ENCODE peak calls at places on chromosomes 1 and 21, in seven cellular contexts. S, I, G, N, R, E and A are unnamed samples.

GRCh38 chr1:159932296-159933285 is 7.3 kb upstream of the TAGLN2 start:
- DNase-seq in S (no peak), N (peak), R (no peak), I (no peak), G (no peak), E (no peak), A (no peak)

GRCh38 chr1:4726620-4727341 is 72.4 kb downstream of the AJAP1 start:
- DNase-seq in G (no peak), E (no peak), R (no peak), N (no peak), S (no peak), I (no peak), A (no peak)

GRCh38 chr21:42520628-42521253 is 7.1 kb downstream of the SLC37A1 start:
- DNase-seq in G (no peak), E (peak), I (no peak), R (no peak), N (no peak), S (no peak), A (no peak)

GRCh38 chr1:116128669-116129068 is 17.5 kb downstream of the MAB21L3 start:
- DNase-seq in R (no peak), I (no peak), N (no peak), G (no peak), E (no peak), S (no peak), A (no peak)

GRCh38 chr1:198529414-198529813 is 11.1 kb downstream of the ATP6V1G3 start:
- DNase-seq in R (no peak), I (no peak), G (no peak), S (no peak), E (no peak), N (peak), A (no peak)

GRCh38 chr1:154623358-154623757 is 15.4 kb upstream of the ADAR start:
- DNase-seq in G (no peak), R (no peak), I (no peak), E (no peak), S (no peak), N (no peak), A (no peak)

GRCh38 chr1:34268311-34269042 is 91.8 kb downstream of the C1orf94 start:
- DNase-seq in I (no peak), R (no peak), N (peak), G (no peak), S (no peak), E (no peak), A (no peak)

GRCh38 chr1:168053681-168054080 is 83.0 kb downstream of the GPR161 start:
- DNase-seq in N (no peak), I (no peak), E (peak), S (no peak), G (no peak), R (no peak), A (no peak)

DNA sequence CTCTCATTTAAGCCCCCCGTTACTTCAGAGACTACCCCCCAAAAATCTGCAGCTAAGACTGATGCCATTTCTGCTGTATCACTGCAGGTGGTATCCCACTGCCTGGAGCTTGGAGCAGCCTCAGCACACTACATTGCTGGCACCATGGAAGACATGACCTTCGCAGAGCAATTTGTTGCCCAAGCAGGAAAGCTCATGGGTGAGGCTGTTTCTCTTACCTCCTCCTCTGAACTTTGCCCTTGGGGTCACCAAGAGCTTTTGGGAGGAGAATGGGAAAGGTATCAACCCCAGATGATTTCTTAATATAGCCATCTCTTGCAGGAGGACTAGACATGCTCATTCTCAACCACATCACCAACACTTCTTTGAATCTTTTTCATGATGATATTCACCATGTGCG is 2.0 kb downstream of the HSD11B1 start:
- DNase-seq in N (no peak), S (no peak), I (no peak), R (no peak), G (no peak), E (no peak), A (no peak)
- H3K27ac ChIP-seq in N (no peak), S (no peak), I (no peak), R (no peak), G (no peak), E (no peak), A (no peak)

GRCh38 chr1:111769517-111770146 is 13.9 kb downstream of the DDX20 start:
- DNase-seq in G (peak), I (no peak), S (peak), E (no peak), R (peak), N (peak), A (peak)
- TF ChIP-seq POLR2A in G (no peak), I (no peak), S (no peak), E (no peak), R (no peak), N (no peak), A (no peak)

GRCh38 chr1:89199515-89199914 is 773 bp upstream of the GBP4 start:
- DNase-seq in N (no peak), R (no peak), S (no peak), E (no peak), I (no peak), G (no peak), A (no peak)

GRCh38 chr1:89198500-89199072 is at the start of gene GBP4:
- DNase-seq in I (no peak), R (peak), N (peak), G (peak), E (peak), S (peak), A (peak)

GRCh38 chr1:89203166-89203565 is 4.4 kb upstream of the GBP4 start:
- DNase-seq in I (no peak), E (no peak), S (no peak), R (no peak), G (no peak), N (no peak), A (no peak)

GRCh38 chr1:89201489-89201794 is 2.7 kb upstream of the GBP4 start:
- DNase-seq in G (no peak), R (no peak), S (no peak), I (no peak), N (no peak), E (no peak), A (no peak)

DNA sequence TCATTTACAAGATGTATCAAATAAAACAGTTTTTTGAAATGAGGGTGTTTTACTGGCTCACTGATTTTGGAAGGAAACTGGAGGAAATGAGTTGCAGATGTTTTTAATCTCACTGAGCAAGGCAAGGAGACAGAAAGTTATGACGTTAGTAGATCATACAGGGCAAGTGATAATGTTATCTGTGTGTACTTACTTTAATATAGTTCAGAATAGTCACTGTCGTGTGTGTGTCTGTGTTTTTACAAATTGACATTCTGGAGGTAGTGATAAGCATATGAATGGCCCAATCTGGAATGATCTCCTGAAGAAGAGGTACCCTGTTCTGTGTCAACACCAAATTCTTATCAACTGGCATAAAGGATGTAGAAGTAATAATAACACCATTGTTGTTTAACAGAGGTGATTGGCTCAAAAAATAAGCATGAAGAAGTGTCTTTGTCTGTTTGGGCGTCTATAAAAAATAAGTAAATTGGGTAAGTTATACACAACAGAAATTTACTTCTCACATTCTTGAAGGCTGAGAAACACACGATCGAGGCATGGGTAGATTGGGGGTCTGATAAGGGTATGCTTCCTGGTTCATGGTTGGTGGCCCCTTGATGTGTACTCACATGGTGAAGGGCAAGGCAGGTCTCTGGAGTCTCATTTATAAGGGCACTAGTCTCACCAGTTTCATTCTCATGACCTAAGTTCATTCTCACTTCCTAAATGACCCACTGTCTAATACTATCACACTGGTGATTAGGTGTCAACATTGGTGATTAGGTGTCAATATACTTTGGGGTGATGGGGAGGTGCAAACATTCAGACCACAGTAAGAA is 2.1 kb upstream of the GBP4 start:
- DNase-seq in R (no peak), E (no peak), G (no peak), N (no peak), S (no peak), I (no peak), A (no peak)
- H3K4me3 ChIP-seq in R (no peak), E (no peak), G (no peak), N (no peak), S (no peak), I (no peak), A (no peak)

GRCh38 chr21:15221799-15222386 is 157.1 kb upstream of the NRIP1 start:
- DNase-seq in R (peak), S (no peak), I (no peak), E (no peak), N (peak), G (no peak), A (peak)

GRCh38 chr21:15222711-15223110 is 157.9 kb upstream of the NRIP1 start:
- DNase-seq in S (no peak), E (no peak), I (no peak), R (no peak), G (no peak), N (no peak), A (no peak)

GRCh38 chr21:15224346-15225086 is 159.7 kb upstream of the NRIP1 start:
- DNase-seq in N (peak), I (no peak), R (no peak), G (no peak), S (no peak), E (no peak), A (no peak)

DNA sequence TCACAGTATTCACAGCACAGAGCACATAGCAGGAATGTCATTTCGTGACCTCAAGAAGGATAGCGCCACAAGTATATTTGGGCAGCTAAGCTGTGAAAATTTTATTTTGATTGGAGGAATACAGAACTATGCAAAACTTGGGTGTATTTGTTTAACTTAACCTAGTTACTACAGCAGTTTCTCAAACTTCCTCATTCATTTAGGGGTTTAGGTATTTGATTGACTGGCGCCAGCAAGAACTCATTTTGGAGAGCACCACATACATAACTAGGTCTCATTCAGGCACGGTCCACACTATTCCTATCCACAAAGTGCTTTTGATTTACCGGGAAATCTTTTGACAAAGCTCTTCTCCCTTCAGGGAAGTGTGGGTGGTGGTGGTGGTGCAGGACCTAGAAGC is 155.1 kb upstream of the NRIP1 start:
- DNase-seq in G (no peak), I (no peak), N (no peak), R (no peak), S (no peak), E (no peak), A (no peak)
- H3K27ac ChIP-seq in G (no peak), I (no peak), N (no peak), R (no peak), S (no peak), E (no peak), A (no peak)

GRCh38 chr1:199929556-199929955 is 98.0 kb upstream of the NR5A2 start:
- DNase-seq in G (no peak), S (no peak), N (no peak), I (no peak), E (no peak), R (no peak), A (no peak)

GRCh38 chr1:199932462-199932861 is 95.0 kb upstream of the NR5A2 start:
- DNase-seq in S (no peak), N (no peak), G (no peak), E (no peak), R (no peak), I (no peak), A (no peak)

GRCh38 chr1:199937161-199937560 is 90.3 kb upstream of the NR5A2 start:
- DNase-seq in S (no peak), G (no peak), N (no peak), E (no peak), I (no peak), R (no peak), A (no peak)

GRCh38 chr1:199931666-199932377 is 95.7 kb upstream of the NR5A2 start:
- DNase-seq in R (no peak), I (no peak), G (no peak), N (no peak), E (no peak), S (no peak), A (no peak)
- TF ChIP-seq POLR2A in R (no peak), I (no peak), G (no peak), N (no peak), E (no peak), S (no peak), A (no peak)